ENCODE peak calls at places on chromosomes 11 and 22, in nine cellular contexts. K is A549, O is fibroblast of lung, B is SJCRH30, Q is astrocyte, E is lower leg skin, H is skeletal muscle cell, L is neuronal stem cell, T is GM23338. M is an unnamed sample.

GRCh38 chr22:38172489-38173155 is 9.0 kb downstream of the PLA2G6 start:
- DNase-seq in K (no peak), O (peak; percentile 62), B (peak; percentile 53), Q (peak; percentile 48), E (peak; percentile 94), H (no peak), L (no peak), T (no peak), M (no peak)

GRCh38 chr11:109604506-109604905 is 182.5 kb downstream of the C11orf87 start:
- DNase-seq in K (no peak), O (peak; percentile 3), B (no peak), Q (no peak), E (no peak), H (peak; percentile 14), L (no peak), T (no peak), M (peak; percentile 18)

GRCh38 chr11:104943561-104943960 is 24.8 kb downstream of the CASP4 start:
- DNase-seq in K (no peak), O (no peak), B (no peak), Q (no peak), E (no peak), H (no peak), L (no peak), T (no peak), M (no peak)

GRCh38 chr11:105838668-105839403 is 183.2 kb downstream of the MSANTD4 start:
- DNase-seq in K (no peak), O (peak; percentile 42), B (peak; percentile 1), Q (peak; percentile 41), E (no peak), H (peak; percentile 29), L (no peak), T (peak; percentile 11), M (peak; percentile 16)

GRCh38 chr11:9047986-9048522 is 43.3 kb downstream of the SCUBE2 start:
- DNase-seq in K (no peak), O (peak; percentile 83), B (no peak), Q (no peak), E (no peak), H (no peak), L (no peak), T (peak; percentile 22), M (peak; percentile 68)

GRCh38 chr11:45264839-45265515 is 21.2 kb downstream of the SYT13 start:
- DNase-seq in K (peak; percentile 91), O (peak; percentile 76), B (peak; percentile 11), Q (peak; percentile 94), E (no peak), H (peak; percentile 80), L (no peak), T (no peak), M (peak; percentile 92)

GRCh38 chr11:104694259-104695070 is 203.8 kb downstream of the CASP12 start:
- DNase-seq in K (no peak), O (peak; percentile 75), B (no peak), Q (peak; percentile 99), E (no peak), H (no peak), L (no peak), T (no peak), M (peak; percentile 88)

GRCh38 chr11:859394-860131 is 16.9 kb downstream of the TSPAN4 start:
- DNase-seq in K (peak; percentile 65), O (peak; percentile 94), B (peak; percentile 88), Q (peak; percentile 62), E (no peak), H (peak; percentile 83), L (no peak), T (no peak), M (peak; percentile 90)

GRCh38 chr11:34793666-34794065 is 122.5 kb downstream of the APIP start:
- DNase-seq in K (no peak), O (peak; percentile 40), B (no peak), Q (no peak), E (no peak), H (no peak), L (no peak), T (no peak), M (no peak)

GRCh38 chr11:36627006-36627405 is 29.0 kb upstream of the RAG2 start:
- DNase-seq in K (no peak), O (no peak), B (no peak), Q (no peak), E (no peak), H (no peak), L (no peak), T (no peak), M (no peak)

GRCh38 chr11:36628141-36628540 is 30.1 kb upstream of the RAG2 start:
- DNase-seq in K (no peak), O (no peak), B (no peak), Q (no peak), E (no peak), H (no peak), L (no peak), T (no peak), M (no peak)

GRCh38 chr11:36627471-36627870 is 29.4 kb upstream of the RAG2 start:
- DNase-seq in K (no peak), O (no peak), B (peak; percentile 77), Q (no peak), E (no peak), H (no peak), L (no peak), T (no peak), M (no peak)

GRCh38 chr11:36631704-36632287 is 33.8 kb upstream of the RAG2 start:
- DNase-seq in K (no peak), O (no peak), B (no peak), Q (no peak), E (no peak), H (no peak), L (no peak), T (no peak), M (no peak)

DNA sequence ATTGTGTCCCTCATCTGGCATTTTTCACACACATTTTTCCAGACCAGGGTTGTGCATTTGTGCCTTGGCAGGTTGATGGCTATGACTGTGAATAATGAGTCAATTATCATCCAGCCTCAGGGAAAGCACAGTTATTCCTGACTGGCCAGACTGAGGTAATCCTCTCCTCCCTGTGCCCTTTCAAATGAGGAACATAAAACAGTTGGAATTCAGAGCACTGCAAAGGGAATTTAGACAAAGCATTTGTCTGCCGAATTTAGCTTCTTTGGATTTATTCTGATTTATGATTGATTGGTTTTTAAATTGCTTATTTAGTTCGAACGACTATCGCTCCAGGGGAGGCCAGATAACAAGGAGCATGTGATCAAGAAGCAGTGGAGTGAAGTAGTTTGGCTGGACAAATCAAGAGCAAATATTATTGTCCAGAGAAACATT is 30.7 kb upstream of the RAG2 start:
- DNase-seq in K (no peak), O (no peak), B (no peak), Q (no peak), E (no peak), H (no peak), L (no peak), T (no peak), M (no peak)
- H3K4me3 ChIP-seq in K (no peak overlapping the region), O (no peak overlapping the region), B (no peak overlapping the region), Q (no peak overlapping the region), E (no peak overlapping the region), H (no peak overlapping the region), L (no peak overlapping the region), T (no peak overlapping the region), M (no peak overlapping the region)

GRCh38 chr22:44085743-44086741 is 61.9 kb downstream of the PARVB start:
- DNase-seq in K (peak; percentile 57), O (peak; percentile 67), B (peak; percentile 31), Q (peak; percentile 60), E (no peak), H (peak; percentile 31), L (no peak), T (peak; percentile 77), M (peak; percentile 73)
- H3K4me3 ChIP-seq in K (no peak overlapping the region), O (peak overlapping the region; percentile 16), B (no peak overlapping the region), Q (no peak overlapping the region), E (no peak overlapping the region), H (no peak overlapping the region), L (no peak overlapping the region), T (no peak overlapping the region), M (no peak overlapping the region)

GRCh38 chr22:46087816-46088277 is 62.5 kb upstream of the PPARA start:
- DNase-seq in K (no peak), O (peak; percentile 95), B (peak; percentile 58), Q (peak; percentile 89), E (peak; percentile 98), H (peak; percentile 66), L (no peak), T (no peak), M (peak; percentile 93)

GRCh38 chr22:46089426-46090041 is 60.8 kb upstream of the PPARA start:
- DNase-seq in K (no peak), O (no peak), B (no peak), Q (no peak), E (peak; percentile 84), H (no peak), L (no peak), T (no peak), M (no peak)

GRCh38 chr22:46087336-46087690 is 63.0 kb upstream of the PPARA start:
- DNase-seq in K (no peak), O (no peak), B (no peak), Q (no peak), E (no peak), H (no peak), L (no peak), T (no peak), M (no peak)

GRCh38 chr22:46090051-46090591 is 60.2 kb upstream of the PPARA start:
- DNase-seq in K (no peak), O (no peak), B (no peak), Q (no peak), E (peak; percentile 94), H (no peak), L (no peak), T (no peak), M (peak; percentile 72)

DNA sequence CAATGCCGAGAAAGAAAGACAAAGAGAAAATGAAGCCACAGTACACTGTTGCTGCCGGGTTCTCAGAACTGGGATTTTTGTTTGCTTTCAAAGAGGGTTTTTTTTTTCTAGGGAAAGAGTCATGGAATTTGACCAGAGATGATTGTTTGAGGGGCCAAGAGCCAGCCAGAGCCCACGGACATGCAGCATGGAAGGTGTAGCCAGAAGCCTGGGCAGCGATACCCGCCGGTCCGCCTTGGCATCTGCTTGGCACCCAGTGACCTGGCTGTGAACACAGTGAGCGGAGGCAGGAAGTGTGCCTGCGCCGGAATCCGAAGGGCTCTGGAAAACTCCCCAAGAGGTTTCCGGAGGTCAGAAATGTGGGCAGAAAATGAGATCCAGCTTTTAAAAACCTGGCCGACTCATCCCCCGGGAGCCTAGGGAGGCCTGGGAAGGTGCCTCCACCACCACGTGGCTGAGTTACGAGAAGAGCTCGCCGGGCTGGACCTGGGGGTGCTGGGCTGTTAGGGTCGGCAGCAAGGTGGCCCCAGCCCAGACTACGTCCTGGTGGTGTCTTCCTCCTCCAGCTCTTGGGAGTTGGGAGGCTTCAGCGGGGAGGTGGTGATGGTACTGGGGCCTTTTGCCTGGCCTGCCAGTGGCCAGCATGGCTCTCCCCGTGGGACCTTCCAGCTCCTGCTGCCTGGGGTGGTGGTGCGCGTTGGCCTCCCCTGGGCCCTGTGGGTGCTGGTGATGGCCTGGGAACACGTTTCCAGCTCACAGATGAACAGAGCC is 61.6 kb upstream of the PPARA start:
- DNase-seq in K (no peak), O (peak; percentile 72), B (no peak), Q (peak; percentile 76), E (peak; percentile 90), H (peak; percentile 45), L (no peak), T (no peak), M (peak; percentile 80)
- H3K4me3 ChIP-seq in K (peak overlapping the region; percentile 23), O (peak overlapping the region; percentile 84), B (no peak overlapping the region), Q (peak overlapping the region; percentile 26), E (no peak overlapping the region), H (no peak overlapping the region), L (no peak overlapping the region), T (no peak overlapping the region), M (peak overlapping the region; percentile 94)

DNA sequence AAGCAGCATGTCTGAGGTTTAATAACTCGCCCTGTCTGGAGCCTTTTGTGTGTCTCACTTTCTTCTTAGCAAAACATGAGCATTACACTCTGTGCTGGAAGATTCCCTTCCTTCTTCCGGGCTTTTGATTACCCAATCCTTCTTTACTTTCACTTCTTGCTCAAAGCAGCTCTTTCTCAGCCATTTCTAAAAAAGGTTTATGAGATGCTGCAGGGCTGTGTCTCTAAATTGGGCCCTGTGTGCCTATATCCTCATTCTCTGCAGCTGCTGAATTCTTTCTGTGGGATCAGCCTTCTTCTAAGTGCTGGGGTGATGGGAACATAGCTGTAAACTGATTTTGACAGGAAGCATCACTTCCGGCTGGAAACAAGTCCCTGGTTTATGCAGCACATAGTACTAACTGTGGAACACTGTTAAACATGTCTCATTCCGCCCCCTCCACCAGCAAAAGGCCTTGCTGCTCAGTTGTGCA is 71.8 kb downstream of the PIWIL4 start:
- DNase-seq in K (no peak), O (peak; percentile 57), B (no peak), Q (peak; percentile 14), E (no peak), H (peak; percentile 21), L (no peak), T (no peak), M (peak; percentile 47)
- H3K4me3 ChIP-seq in K (no peak overlapping the region), O (no peak overlapping the region), B (no peak overlapping the region), Q (no peak overlapping the region), E (no peak overlapping the region), H (no peak overlapping the region), L (no peak overlapping the region), T (no peak overlapping the region), M (no peak overlapping the region)

M was measured in fibroblast of mammary gland.